ENCODE peak calls at places on chromosomes 2 and 18, in eight cellular contexts. One of them, this sample, is unnamed.

GRCh38 chr2:174623690-174624089 is 26.1 kb upstream of the WIPF1 start:
- DNase-seq in activated naive CD4-positive, alpha-beta T cell: no peak
- DNase-seq in activated T-cell treated with anti-CD3 and anti-CD28 coated beads, Interleukin-2, amount 50 U/mL, for 48 hours: no peak
- DNase-seq in CD4-positive, alpha-beta T cell: no peak
- DNase-seq in GM12891: no peak
- DNase-seq in ACHN: peak; percentile 87
- DNase-seq in HEK293T: no peak
- DNase-seq in GM12864: no peak
- DNase-seq in this sample: no peak

GRCh38 chr2:31893093-31893492 is 117.7 kb downstream of the MEMO1 start:
- DNase-seq in activated naive CD4-positive, alpha-beta T cell: no peak
- DNase-seq in activated T-cell treated with anti-CD3 and anti-CD28 coated beads, Interleukin-2, amount 50 U/mL, for 48 hours: no peak
- DNase-seq in CD4-positive, alpha-beta T cell: no peak
- DNase-seq in GM12891: no peak
- DNase-seq in ACHN: no peak
- DNase-seq in HEK293T: no peak
- DNase-seq in GM12864: no peak
- DNase-seq in this sample: no peak

GRCh38 chr2:22189893-22190292 is 1066.1 kb downstream of the TDRD15 start:
- DNase-seq in activated naive CD4-positive, alpha-beta T cell: no peak
- DNase-seq in activated T-cell treated with anti-CD3 and anti-CD28 coated beads, Interleukin-2, amount 50 U/mL, for 48 hours: no peak
- DNase-seq in CD4-positive, alpha-beta T cell: no peak
- DNase-seq in GM12891: no peak
- DNase-seq in ACHN: no peak
- DNase-seq in HEK293T: no peak
- DNase-seq in GM12864: no peak
- DNase-seq in this sample: no peak

GRCh38 chr2:128028668-128029054 is 802 bp upstream of the SAP130 start:
- DNase-seq in activated naive CD4-positive, alpha-beta T cell: no peak
- DNase-seq in activated T-cell treated with anti-CD3 and anti-CD28 coated beads, Interleukin-2, amount 50 U/mL, for 48 hours: no peak
- DNase-seq in CD4-positive, alpha-beta T cell: no peak
- DNase-seq in GM12891: no peak
- DNase-seq in ACHN: peak; percentile 12
- DNase-seq in HEK293T: no peak
- DNase-seq in GM12864: no peak
- DNase-seq in this sample: no peak

GRCh38 chr2:164803772-164804466 is 37.7 kb downstream of the COBLL1 start:
- DNase-seq in activated naive CD4-positive, alpha-beta T cell: no peak
- DNase-seq in activated T-cell treated with anti-CD3 and anti-CD28 coated beads, Interleukin-2, amount 50 U/mL, for 48 hours: no peak
- DNase-seq in CD4-positive, alpha-beta T cell: no peak
- DNase-seq in GM12891: no peak
- DNase-seq in ACHN: no peak
- DNase-seq in HEK293T: no peak
- DNase-seq in GM12864: no peak
- DNase-seq in this sample: no peak

GRCh38 chr2:191857406-191857805 is 10.5 kb upstream of the CAVIN2 start:
- DNase-seq in activated naive CD4-positive, alpha-beta T cell: no peak
- DNase-seq in activated T-cell treated with anti-CD3 and anti-CD28 coated beads, Interleukin-2, amount 50 U/mL, for 48 hours: no peak
- DNase-seq in CD4-positive, alpha-beta T cell: no peak
- DNase-seq in GM12891: no peak
- DNase-seq in ACHN: no peak
- DNase-seq in HEK293T: no peak
- DNase-seq in GM12864: no peak
- DNase-seq in this sample: no peak

GRCh38 chr2:118723394-118723793 is 124.1 kb downstream of the EN1 start:
- DNase-seq in activated naive CD4-positive, alpha-beta T cell: no peak
- DNase-seq in activated T-cell treated with anti-CD3 and anti-CD28 coated beads, Interleukin-2, amount 50 U/mL, for 48 hours: no peak
- DNase-seq in CD4-positive, alpha-beta T cell: no peak
- DNase-seq in GM12891: no peak
- DNase-seq in ACHN: peak; percentile 39
- DNase-seq in HEK293T: no peak
- DNase-seq in GM12864: no peak
- DNase-seq in this sample: no peak

GRCh38 chr2:53252115-53252514 is 515.5 kb upstream of the CHAC2 start:
- DNase-seq in activated naive CD4-positive, alpha-beta T cell: no peak
- DNase-seq in activated T-cell treated with anti-CD3 and anti-CD28 coated beads, Interleukin-2, amount 50 U/mL, for 48 hours: no peak
- DNase-seq in CD4-positive, alpha-beta T cell: no peak
- DNase-seq in GM12891: no peak
- DNase-seq in ACHN: no peak
- DNase-seq in HEK293T: no peak
- DNase-seq in GM12864: no peak
- DNase-seq in this sample: no peak

GRCh38 chr2:132651115-132652099 is 18.6 kb downstream of the LYPD1 start:
- DNase-seq in activated naive CD4-positive, alpha-beta T cell: no peak
- DNase-seq in activated T-cell treated with anti-CD3 and anti-CD28 coated beads, Interleukin-2, amount 50 U/mL, for 48 hours: no peak
- DNase-seq in CD4-positive, alpha-beta T cell: no peak
- DNase-seq in GM12891: no peak
- DNase-seq in ACHN: peak; percentile 53
- DNase-seq in HEK293T: peak; percentile 15
- DNase-seq in GM12864: no peak
- DNase-seq in this sample: no peak

GRCh38 chr2:83874712-83875430 is 584.2 kb downstream of the SUCLG1 start:
- DNase-seq in activated naive CD4-positive, alpha-beta T cell: no peak
- DNase-seq in activated T-cell treated with anti-CD3 and anti-CD28 coated beads, Interleukin-2, amount 50 U/mL, for 48 hours: no peak
- DNase-seq in CD4-positive, alpha-beta T cell: no peak
- DNase-seq in GM12891: no peak
- DNase-seq in ACHN: no peak
- DNase-seq in HEK293T: no peak
- DNase-seq in GM12864: no peak
- DNase-seq in this sample: no peak

GRCh38 chr2:105952131-105952530 is 207.4 kb downstream of the NCK2 start:
- DNase-seq in activated naive CD4-positive, alpha-beta T cell: no peak
- DNase-seq in activated T-cell treated with anti-CD3 and anti-CD28 coated beads, Interleukin-2, amount 50 U/mL, for 48 hours: no peak
- DNase-seq in CD4-positive, alpha-beta T cell: no peak
- DNase-seq in GM12891: no peak
- DNase-seq in ACHN: no peak
- DNase-seq in HEK293T: no peak
- DNase-seq in GM12864: no peak
- DNase-seq in this sample: no peak

GRCh38 chr2:179861777-179862117 is 335 bp upstream of the ZNF385B start:
- DNase-seq in activated naive CD4-positive, alpha-beta T cell: no peak
- DNase-seq in activated T-cell treated with anti-CD3 and anti-CD28 coated beads, Interleukin-2, amount 50 U/mL, for 48 hours: no peak
- DNase-seq in CD4-positive, alpha-beta T cell: no peak
- DNase-seq in GM12891: no peak
- DNase-seq in ACHN: peak; percentile 4
- DNase-seq in HEK293T: peak; percentile 22
- DNase-seq in GM12864: no peak
- DNase-seq in this sample: no peak

GRCh38 chr2:74531666-74532065 is 1.9 kb downstream of the HTRA2 start:
- DNase-seq in activated naive CD4-positive, alpha-beta T cell: no peak
- DNase-seq in activated T-cell treated with anti-CD3 and anti-CD28 coated beads, Interleukin-2, amount 50 U/mL, for 48 hours: no peak
- DNase-seq in CD4-positive, alpha-beta T cell: no peak
- DNase-seq in GM12891: no peak
- DNase-seq in ACHN: no peak
- DNase-seq in HEK293T: no peak
- DNase-seq in GM12864: no peak
- DNase-seq in this sample: no peak

GRCh38 chr2:241003830-241004564 is 5.6 kb downstream of the SNED1 start:
- DNase-seq in activated naive CD4-positive, alpha-beta T cell: no peak
- DNase-seq in activated T-cell treated with anti-CD3 and anti-CD28 coated beads, Interleukin-2, amount 50 U/mL, for 48 hours: no peak
- DNase-seq in CD4-positive, alpha-beta T cell: no peak
- DNase-seq in GM12891: no peak
- DNase-seq in ACHN: no peak
- DNase-seq in HEK293T: no peak
- DNase-seq in GM12864: no peak
- DNase-seq in this sample: no peak

GRCh38 chr2:178225011-178225817 is 30.9 kb downstream of the OSBPL6 start:
- DNase-seq in activated naive CD4-positive, alpha-beta T cell: no peak
- DNase-seq in activated T-cell treated with anti-CD3 and anti-CD28 coated beads, Interleukin-2, amount 50 U/mL, for 48 hours: no peak
- DNase-seq in CD4-positive, alpha-beta T cell: no peak
- DNase-seq in GM12891: no peak
- DNase-seq in ACHN: peak; percentile 17
- DNase-seq in HEK293T: no peak
- DNase-seq in GM12864: no peak
- DNase-seq in this sample: no peak

GRCh38 chr2:235073938-235074337 is 122.1 kb downstream of the SH3BP4 start:
- DNase-seq in activated naive CD4-positive, alpha-beta T cell: no peak
- DNase-seq in activated T-cell treated with anti-CD3 and anti-CD28 coated beads, Interleukin-2, amount 50 U/mL, for 48 hours: no peak
- DNase-seq in CD4-positive, alpha-beta T cell: no peak
- DNase-seq in GM12891: no peak
- DNase-seq in ACHN: no peak
- DNase-seq in HEK293T: no peak
- DNase-seq in GM12864: no peak
- DNase-seq in this sample: no peak

GRCh38 chr2:64988420-64989125 is 626 bp upstream of the SLC1A4 start:
- DNase-seq in activated naive CD4-positive, alpha-beta T cell: peak; percentile 15
- DNase-seq in activated T-cell treated with anti-CD3 and anti-CD28 coated beads, Interleukin-2, amount 50 U/mL, for 48 hours: peak; percentile 76
- DNase-seq in CD4-positive, alpha-beta T cell: peak; percentile 25
- DNase-seq in GM12891: peak; percentile 59
- DNase-seq in ACHN: peak; percentile 87
- DNase-seq in HEK293T: peak; percentile 75
- DNase-seq in GM12864: peak; percentile 82
- DNase-seq in this sample: peak; percentile 54

GRCh38 chr2:65329551-65329950 is 101.9 kb downstream of the ACTR2 start:
- DNase-seq in activated naive CD4-positive, alpha-beta T cell: no peak
- DNase-seq in activated T-cell treated with anti-CD3 and anti-CD28 coated beads, Interleukin-2, amount 50 U/mL, for 48 hours: no peak
- DNase-seq in CD4-positive, alpha-beta T cell: no peak
- DNase-seq in GM12891: no peak
- DNase-seq in ACHN: no peak
- DNase-seq in HEK293T: no peak
- DNase-seq in GM12864: no peak
- DNase-seq in this sample: no peak

GRCh38 chr2:64204006-64204632 is 59.9 kb upstream of the PELI1 start:
- DNase-seq in activated naive CD4-positive, alpha-beta T cell: no peak
- DNase-seq in activated T-cell treated with anti-CD3 and anti-CD28 coated beads, Interleukin-2, amount 50 U/mL, for 48 hours: peak; percentile 46
- DNase-seq in CD4-positive, alpha-beta T cell: no peak
- DNase-seq in GM12891: no peak
- DNase-seq in ACHN: no peak
- DNase-seq in HEK293T: no peak
- DNase-seq in GM12864: peak; percentile 74
- DNase-seq in this sample: no peak

GRCh38 chr2:8740136-8740535 is 58.3 kb downstream of the ID2 start:
- DNase-seq in activated naive CD4-positive, alpha-beta T cell: no peak
- DNase-seq in activated T-cell treated with anti-CD3 and anti-CD28 coated beads, Interleukin-2, amount 50 U/mL, for 48 hours: no peak
- DNase-seq in CD4-positive, alpha-beta T cell: no peak
- DNase-seq in GM12891: no peak
- DNase-seq in ACHN: no peak
- DNase-seq in HEK293T: no peak
- DNase-seq in GM12864: no peak
- DNase-seq in this sample: no peak

GRCh38 chr2:109612991-109613921 is 510 bp downstream of the SEPTIN10 start:
- DNase-seq in activated naive CD4-positive, alpha-beta T cell: no peak
- DNase-seq in activated T-cell treated with anti-CD3 and anti-CD28 coated beads, Interleukin-2, amount 50 U/mL, for 48 hours: peak; percentile 28
- DNase-seq in CD4-positive, alpha-beta T cell: no peak
- DNase-seq in GM12891: no peak
- DNase-seq in ACHN: peak; percentile 65
- DNase-seq in HEK293T: peak; percentile 23
- DNase-seq in GM12864: no peak
- DNase-seq in this sample: no peak

GRCh38 chr2:86673011-86673410 is 47.1 kb upstream of the RMND5A start:
- DNase-seq in activated naive CD4-positive, alpha-beta T cell: no peak
- DNase-seq in activated T-cell treated with anti-CD3 and anti-CD28 coated beads, Interleukin-2, amount 50 U/mL, for 48 hours: no peak
- DNase-seq in CD4-positive, alpha-beta T cell: no peak
- DNase-seq in GM12891: no peak
- DNase-seq in ACHN: no peak
- DNase-seq in HEK293T: no peak
- DNase-seq in GM12864: no peak
- DNase-seq in this sample: no peak

GRCh38 chr2:219632758-219633101 is 5.3 kb downstream of the SLC4A3 start:
- DNase-seq in activated naive CD4-positive, alpha-beta T cell: no peak
- DNase-seq in activated T-cell treated with anti-CD3 and anti-CD28 coated beads, Interleukin-2, amount 50 U/mL, for 48 hours: no peak
- DNase-seq in CD4-positive, alpha-beta T cell: no peak
- DNase-seq in GM12891: no peak
- DNase-seq in ACHN: no peak
- DNase-seq in HEK293T: no peak
- DNase-seq in GM12864: no peak
- DNase-seq in this sample: no peak

GRCh38 chr2:127172306-127172705 is 47.8 kb downstream of the CYP27C1 start:
- DNase-seq in activated naive CD4-positive, alpha-beta T cell: no peak
- DNase-seq in activated T-cell treated with anti-CD3 and anti-CD28 coated beads, Interleukin-2, amount 50 U/mL, for 48 hours: no peak
- DNase-seq in CD4-positive, alpha-beta T cell: no peak
- DNase-seq in GM12891: no peak
- DNase-seq in ACHN: no peak
- DNase-seq in HEK293T: no peak
- DNase-seq in GM12864: no peak
- DNase-seq in this sample: no peak

GRCh38 chr18:46706968-46707367 is 49.9 kb downstream of the ST8SIA5 start:
- DNase-seq in activated naive CD4-positive, alpha-beta T cell: no peak
- DNase-seq in activated T-cell treated with anti-CD3 and anti-CD28 coated beads, Interleukin-2, amount 50 U/mL, for 48 hours: no peak
- DNase-seq in CD4-positive, alpha-beta T cell: no peak
- DNase-seq in GM12891: no peak
- DNase-seq in ACHN: peak; percentile 20
- DNase-seq in HEK293T: no peak
- DNase-seq in GM12864: no peak
- DNase-seq in this sample: no peak

GRCh38 chr2:128601298-128602037 is 282.8 kb upstream of the HS6ST1 start:
- DNase-seq in activated naive CD4-positive, alpha-beta T cell: no peak
- DNase-seq in activated T-cell treated with anti-CD3 and anti-CD28 coated beads, Interleukin-2, amount 50 U/mL, for 48 hours: no peak
- DNase-seq in CD4-positive, alpha-beta T cell: no peak
- DNase-seq in GM12891: no peak
- DNase-seq in ACHN: no peak
- DNase-seq in HEK293T: no peak
- DNase-seq in GM12864: no peak
- DNase-seq in this sample: no peak

GRCh38 chr18:9613550-9614400 is 584 bp downstream of the PPP4R1 start:
- DNase-seq in activated naive CD4-positive, alpha-beta T cell: peak; percentile 24
- DNase-seq in activated T-cell treated with anti-CD3 and anti-CD28 coated beads, Interleukin-2, amount 50 U/mL, for 48 hours: peak; percentile 62
- DNase-seq in CD4-positive, alpha-beta T cell: peak; percentile 18
- DNase-seq in GM12891: peak; percentile 24
- DNase-seq in ACHN: peak; percentile 56
- DNase-seq in HEK293T: peak; percentile 18
- DNase-seq in GM12864: no peak
- DNase-seq in this sample: no peak

GRCh38 chr2:152715854-152716428 is 1.3 kb downstream of the PRPF40A start:
- DNase-seq in activated naive CD4-positive, alpha-beta T cell: no peak
- DNase-seq in activated T-cell treated with anti-CD3 and anti-CD28 coated beads, Interleukin-2, amount 50 U/mL, for 48 hours: peak; percentile 47
- DNase-seq in CD4-positive, alpha-beta T cell: no peak
- DNase-seq in GM12891: no peak
- DNase-seq in ACHN: peak; percentile 82
- DNase-seq in HEK293T: peak; percentile 34
- DNase-seq in GM12864: no peak
- DNase-seq in this sample: no peak

GRCh38 chr2:8475349-8476045 is 206.4 kb upstream of the ID2 start:
- DNase-seq in activated naive CD4-positive, alpha-beta T cell: no peak
- DNase-seq in activated T-cell treated with anti-CD3 and anti-CD28 coated beads, Interleukin-2, amount 50 U/mL, for 48 hours: peak; percentile 62
- DNase-seq in CD4-positive, alpha-beta T cell: no peak
- DNase-seq in GM12891: no peak
- DNase-seq in ACHN: no peak
- DNase-seq in HEK293T: no peak
- DNase-seq in GM12864: peak; percentile 38
- DNase-seq in this sample: no peak

GRCh38 chr2:239710953-239711861 is 310.4 kb upstream of the HDAC4 start:
- DNase-seq in activated naive CD4-positive, alpha-beta T cell: no peak
- DNase-seq in activated T-cell treated with anti-CD3 and anti-CD28 coated beads, Interleukin-2, amount 50 U/mL, for 48 hours: no peak
- DNase-seq in CD4-positive, alpha-beta T cell: no peak
- DNase-seq in GM12891: no peak
- DNase-seq in ACHN: no peak
- DNase-seq in HEK293T: no peak
- DNase-seq in GM12864: no peak
- DNase-seq in this sample: no peak

GRCh38 chr2:62923242-62923641 is 127.4 kb upstream of the OTX1 start:
- DNase-seq in activated naive CD4-positive, alpha-beta T cell: no peak
- DNase-seq in activated T-cell treated with anti-CD3 and anti-CD28 coated beads, Interleukin-2, amount 50 U/mL, for 48 hours: no peak
- DNase-seq in CD4-positive, alpha-beta T cell: no peak
- DNase-seq in GM12891: no peak
- DNase-seq in ACHN: no peak
- DNase-seq in HEK293T: no peak
- DNase-seq in GM12864: no peak
- DNase-seq in this sample: no peak

GRCh38 chr2:37219046-37219445 is 12.3 kb downstream of the CEBPZ start:
- DNase-seq in activated naive CD4-positive, alpha-beta T cell: no peak
- DNase-seq in activated T-cell treated with anti-CD3 and anti-CD28 coated beads, Interleukin-2, amount 50 U/mL, for 48 hours: no peak
- DNase-seq in CD4-positive, alpha-beta T cell: no peak
- DNase-seq in GM12891: no peak
- DNase-seq in ACHN: no peak
- DNase-seq in HEK293T: no peak
- DNase-seq in GM12864: no peak
- DNase-seq in this sample: no peak

GRCh38 chr2:126655500-126656310 is at the start of gene GYPC:
- DNase-seq in activated naive CD4-positive, alpha-beta T cell: peak; percentile 41
- DNase-seq in activated T-cell treated with anti-CD3 and anti-CD28 coated beads, Interleukin-2, amount 50 U/mL, for 48 hours: peak; percentile 68
- DNase-seq in CD4-positive, alpha-beta T cell: peak; percentile 19
- DNase-seq in GM12891: peak; percentile 58
- DNase-seq in ACHN: peak; percentile 25
- DNase-seq in HEK293T: peak; percentile 18
- DNase-seq in GM12864: no peak
- DNase-seq in this sample: no peak

GRCh38 chr2:228180126-228181097 is 1.1 kb downstream of the SPHKAP start:
- DNase-seq in activated naive CD4-positive, alpha-beta T cell: no peak
- DNase-seq in activated T-cell treated with anti-CD3 and anti-CD28 coated beads, Interleukin-2, amount 50 U/mL, for 48 hours: no peak
- DNase-seq in CD4-positive, alpha-beta T cell: no peak
- DNase-seq in GM12891: no peak
- DNase-seq in ACHN: no peak
- DNase-seq in HEK293T: no peak
- DNase-seq in GM12864: no peak
- DNase-seq in this sample: no peak

This sample was measured in NCI-H1048.